ENCODE peak calls at places on chromosomes 5 and 9, in eight cellular contexts. T is HepG2, K is AG04450, I is tibial artery, X is psoas muscle, F is astrocyte of the cerebellum, Q is GM23338, L is Peyer's patch. E is an unnamed sample.

GRCh38 chr5:138542956-138543729 is at the start of gene ETF1:
- DNase-seq in L (peak; percentile 100), I (peak; percentile 100), Q (peak; percentile 99), F (peak; percentile 99), X (peak; percentile 100), K (peak; percentile 99), T (peak; percentile 98), E (peak; percentile 98)

GRCh38 chr5:7910738-7911428 is 41.9 kb downstream of the MTRR start:
- DNase-seq in F (no peak), X (no peak), K (no peak), L (no peak), Q (no peak), T (no peak), I (no peak), E (no peak)

GRCh38 chr9:107839371-107839770 is 349.8 kb upstream of the KLF4 start:
- DNase-seq in K (no peak), Q (no peak), L (no peak), X (no peak), T (no peak), F (no peak), I (no peak), E (no peak)

GRCh38 chr5:15693036-15693728 is 193.2 kb downstream of the FBXL7 start:
- DNase-seq in K (no peak), F (no peak), T (no peak), X (no peak), Q (no peak), I (no peak), L (no peak), E (no peak)

GRCh38 chr9:88535932-88536324 is 950 bp downstream of the NXNL2 start:
- DNase-seq in I (peak; percentile 68), K (no peak), X (no peak), L (no peak), Q (peak; percentile 48), F (no peak), T (no peak), E (no peak)

GRCh38 chr9:133848471-133848870 is 110.3 kb upstream of the SARDH start:
- DNase-seq in L (no peak), I (no peak), Q (no peak), K (no peak), F (no peak), X (no peak), T (no peak), E (no peak)

GRCh38 chr5:180291234-180291940 is 496 bp downstream of the MAPK9 start:
- DNase-seq in K (no peak), T (no peak), L (peak; percentile 24), X (no peak), I (no peak), F (no peak), Q (peak; percentile 51), E (no peak)

GRCh38 chr9:136324501-136325300 is 2.6 kb upstream of the GPSM1 start:
- DNase-seq in T (no peak), X (no peak), Q (no peak), F (no peak), I (no peak), K (no peak), L (no peak), E (no peak)

GRCh38 chr5:141343953-141344463 is 379 bp downstream of the PCDHGA3 start:
- DNase-seq in T (no peak), F (no peak), Q (no peak), L (no peak), I (no peak), K (no peak), X (no peak), E (no peak)
- H3K4me3 ChIP-seq in T (no peak overlapping the region), F (peak overlapping the region; percentile 30), Q (no peak overlapping the region), L (no peak overlapping the region), I (peak overlapping the region; percentile 5), K (peak overlapping the region; percentile 3), X (peak overlapping the region; percentile 56), E (peak overlapping the region; percentile 38)

GRCh38 chr5:168341178-168341577 is 49.7 kb downstream of the WWC1 start:
- DNase-seq in K (no peak), F (no peak), X (no peak), T (no peak), L (no peak), Q (no peak), I (peak; percentile 21), E (no peak)

GRCh38 chr5:168342151-168342825 is 50.8 kb downstream of the WWC1 start:
- DNase-seq in X (no peak), K (no peak), T (no peak), F (no peak), I (no peak), Q (no peak), L (no peak), E (no peak)

GRCh38 chr5:168340487-168340886 is 49.0 kb downstream of the WWC1 start:
- DNase-seq in I (no peak), L (no peak), F (no peak), X (no peak), Q (no peak), K (no peak), T (no peak), E (no peak)

GRCh38 chr5:168337361-168337760 is 45.9 kb downstream of the WWC1 start:
- DNase-seq in K (no peak), F (no peak), L (no peak), Q (no peak), T (peak; percentile 69), X (no peak), I (peak; percentile 3), E (no peak)

GRCh38 chr5:168339151-168340140 is 48.0 kb downstream of the WWC1 start:
- DNase-seq in L (no peak), K (no peak), T (no peak), I (peak; percentile 9), X (no peak), Q (peak; percentile 90), F (no peak), E (no peak)
- TF ChIP-seq CTCF in L (no peak), K (peak; percentile 15), T (no peak), I (no peak), X (no peak), Q (peak; percentile 72), F (peak; percentile 11), E (no peak)

GRCh38 chr5:176534640-176535039 is 2.6 kb downstream of the RNF44 start:
- DNase-seq in Q (no peak), I (no peak), T (no peak), X (no peak), K (no peak), F (no peak), L (peak; percentile 24), E (no peak)
- H3K4me3 ChIP-seq in Q (peak overlapping the region; percentile 74), I (no peak overlapping the region), T (peak overlapping the region; percentile 22), X (peak overlapping the region; percentile 77), K (peak overlapping the region; percentile 13), F (peak overlapping the region; percentile 97), L (peak overlapping the region; percentile 61), E (no peak overlapping the region)

DNA sequence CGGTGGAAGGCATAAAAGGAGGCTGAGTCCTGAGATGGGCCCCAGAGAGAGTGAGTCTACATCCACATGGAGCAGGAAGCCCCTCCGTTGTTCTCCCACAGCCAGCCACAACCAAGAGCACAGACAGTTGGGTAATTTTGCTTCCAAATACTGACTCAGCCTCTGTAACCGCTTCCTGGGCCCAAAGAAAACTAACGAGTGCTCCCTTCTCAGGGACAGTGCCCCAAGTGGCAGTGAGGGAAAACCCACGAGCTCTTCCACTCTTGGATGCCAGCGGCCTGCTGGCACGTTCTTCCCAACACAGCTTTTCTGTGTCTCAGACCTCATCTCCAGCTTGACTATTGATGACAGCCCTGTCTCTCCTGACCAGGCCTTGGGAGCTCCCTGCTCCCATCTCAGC is 207.6 kb downstream of the FSTL4 start:
- DNase-seq in T (no peak), Q (peak; percentile 61), X (no peak), L (no peak), I (no peak), F (no peak), K (no peak), E (no peak)
- TF ChIP-seq CTCF in T (peak; percentile 9), Q (peak; percentile 53), X (no peak), L (no peak), I (no peak), F (no peak), K (no peak), E (no peak)

DNA sequence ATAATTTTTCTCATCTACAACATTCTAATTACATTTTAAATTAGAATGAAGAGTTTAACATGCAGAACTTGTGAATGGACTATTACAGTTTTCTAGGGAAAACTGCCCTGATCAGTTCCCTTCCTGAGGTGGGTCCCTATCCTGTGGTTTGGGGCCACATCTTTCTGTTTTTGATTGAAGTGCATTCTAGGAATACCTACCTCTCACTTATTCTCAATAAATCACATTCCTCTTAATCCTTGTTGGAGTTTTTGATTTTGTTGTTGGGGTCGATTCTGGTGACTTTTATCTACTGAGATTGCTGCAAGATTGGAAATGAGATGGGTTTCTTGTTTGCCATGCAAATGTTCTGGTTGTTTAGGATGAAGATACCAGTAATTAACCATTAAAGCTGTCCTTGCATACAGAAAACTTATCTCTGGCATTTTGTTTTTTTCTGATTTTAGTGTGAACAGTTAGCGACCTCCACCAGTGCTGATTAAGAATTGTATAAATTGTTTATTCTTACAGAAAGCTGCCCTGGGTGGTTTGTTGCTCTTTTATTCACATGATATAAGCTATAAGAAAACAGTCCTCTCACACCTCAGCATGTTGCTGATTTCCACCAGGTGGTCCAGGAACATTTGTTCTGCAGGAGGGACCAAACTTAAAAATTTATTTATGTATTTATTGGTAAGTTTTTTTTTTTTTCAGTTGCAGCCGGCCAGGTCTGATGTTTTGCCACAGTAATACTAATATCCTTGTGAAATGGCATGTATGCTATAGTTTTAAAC is 269.9 kb downstream of the FANCC start:
- DNase-seq in I (no peak), X (no peak), Q (no peak), L (no peak), F (no peak), K (no peak), T (no peak), E (no peak)
- H3K4me3 ChIP-seq in I (peak overlapping the region; percentile 55), X (peak overlapping the region; percentile 74), Q (peak overlapping the region; percentile 76), L (peak overlapping the region; percentile 68), F (peak overlapping the region; percentile 51), K (peak overlapping the region; percentile 36), T (peak overlapping the region; percentile 69), E (no peak overlapping the region)

DNA sequence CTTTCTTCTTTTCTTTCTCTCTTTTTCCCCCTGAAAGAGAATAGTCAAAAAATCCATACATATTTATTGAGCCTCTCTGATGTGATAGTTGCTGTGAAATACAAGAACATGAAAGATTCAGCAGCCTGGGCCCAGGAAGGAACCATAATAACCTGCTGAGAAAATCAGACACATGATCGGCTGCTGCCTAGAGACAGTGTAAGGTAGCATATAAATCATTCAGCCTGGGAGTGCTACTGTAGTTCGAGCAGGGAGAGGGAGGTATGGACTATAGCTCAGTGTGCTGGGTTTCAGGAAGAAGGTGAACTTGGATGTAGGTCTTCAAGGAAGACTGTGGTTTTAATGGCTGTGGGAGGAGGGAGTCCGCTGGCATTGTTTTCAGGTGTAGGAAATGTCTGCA is 469.1 kb downstream of the RAB3C start:
- DNase-seq in F (no peak), I (no peak), K (no peak), T (no peak), Q (no peak), X (no peak), L (no peak), E (no peak)
- TF ChIP-seq CTCF in F (no peak), I (no peak), K (no peak), T (no peak), Q (no peak), X (no peak), L (no peak), E (no peak)

DNA sequence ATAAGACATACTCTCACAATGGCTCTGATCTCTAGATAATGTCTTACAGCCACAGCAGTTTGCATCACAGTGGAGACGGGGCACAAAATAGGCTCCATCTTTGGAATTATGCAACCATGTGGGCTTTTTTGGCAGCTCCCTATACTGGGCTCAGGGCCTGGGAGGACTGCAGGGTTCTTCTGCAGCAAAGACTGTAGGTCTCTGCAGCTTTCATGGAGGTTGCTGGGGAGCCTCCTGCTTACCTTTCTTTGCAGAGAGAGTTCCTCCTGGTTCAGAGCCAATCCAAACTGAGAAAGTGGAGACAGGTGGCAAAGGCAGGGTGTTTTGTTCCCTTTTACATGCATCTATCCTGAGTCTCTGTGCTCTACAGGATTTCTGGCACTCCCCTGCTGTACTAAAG is 558.0 kb downstream of the TLR4 start:
- DNase-seq in Q (no peak), L (no peak), F (no peak), X (no peak), K (no peak), I (no peak), T (no peak), E (no peak)
- H3K4me3 ChIP-seq in Q (no peak overlapping the region), L (no peak overlapping the region), F (no peak overlapping the region), X (no peak overlapping the region), K (no peak overlapping the region), I (no peak overlapping the region), T (no peak overlapping the region), E (no peak overlapping the region)

E was measured in AG09309.